ENCODE peak calls at places on chromosomes 3 and 15, in five cellular contexts. U, E, I, T and D are unnamed samples. For H3K36me3, the result is how much of the 10 kb centered on the place peaks cover.

GRCh38 chr3:113405180-113405579 is 36.1 kb downstream of the CFAP44 start:
- DNase-seq in U (no peak), E (no peak), I (no peak), T (no peak), D (no peak)

GRCh38 chr15:40618023-40618422 is 24.0 kb downstream of the KNL1 start:
- DNase-seq in U (no peak), E (no peak), I (no peak), T (no peak), D (no peak)

GRCh38 chr3:124698030-124698770 is 32.1 kb upstream of the UMPS start:
- DNase-seq in U (no peak), E (no peak), I (no peak), T (no peak), D (no peak)

GRCh38 chr3:177290633-177291032 is 93.4 kb upstream of the TBL1XR1 start:
- DNase-seq in U (no peak), E (no peak), I (no peak), T (no peak), D (no peak)

GRCh38 chr3:150094150-150094932 is 123.6 kb upstream of the PFN2 start:
- DNase-seq in U (no peak), E (no peak), I (no peak), T (no peak), D (no peak)

GRCh38 chr3:102715030-102715697 is 280.3 kb downstream of the ZPLD1 start:
- DNase-seq in U (no peak), E (no peak), I (no peak), T (no peak), D (peak)

GRCh38 chr3:182258538-182259177 is 534.6 kb upstream of the ATP11B start:
- DNase-seq in U (no peak), E (no peak), I (no peak), T (no peak), D (no peak)

GRCh38 chr3:27166888-27167287 is 202.3 kb downstream of the NEK10 start:
- DNase-seq in U (no peak), E (no peak), I (no peak), T (no peak), D (no peak)

GRCh38 chr3:136899622-136900158 is 37.7 kb downstream of the NCK1 start:
- DNase-seq in U (no peak), E (no peak), I (no peak), T (no peak), D (no peak)

GRCh38 chr3:112333002-112333385 is at the start of gene CD200:
- DNase-seq in U (peak), E (peak), I (peak), T (peak), D (peak)

GRCh38 chr3:100521439-100521845 is 29.0 kb downstream of the TMEM45A start:
- DNase-seq in U (no peak), E (no peak), I (no peak), T (no peak), D (peak)

GRCh38 chr3:102059145-102059943 is 210.0 kb downstream of the NFKBIZ start:
- DNase-seq in U (no peak), E (no peak), I (no peak), T (no peak), D (peak)

GRCh38 chr3:135014575-135014974 is 219.5 kb downstream of the EPHB1 start:
- DNase-seq in U (no peak), E (no peak), I (no peak), T (no peak), D (no peak)

GRCh38 chr15:53976844-53977392 is 1.3 kb upstream of the UNC13C start:
- DNase-seq in U (peak), E (no peak), I (peak), T (no peak), D (no peak)

GRCh38 chr3:50008931-50009330 is 69.0 kb downstream of the RBM6 start:
- DNase-seq in U (no peak), E (no peak), I (no peak), T (no peak), D (no peak)

GRCh38 chr3:45545476-45545875 is 49.1 kb upstream of the LIMD1 start:
- DNase-seq in U (no peak), E (no peak), I (no peak), T (peak), D (no peak)

GRCh38 chr3:78812166-78812565 is 955.6 kb downstream of the ROBO1 start:
- DNase-seq in U (no peak), E (no peak), I (no peak), T (no peak), D (no peak)

GRCh38 chr3:149765762-149766334 is 13.6 kb upstream of the COMMD2 start:
- DNase-seq in U (no peak), E (no peak), I (no peak), T (no peak), D (no peak)

GRCh38 chr15:69535101-69535638 is 82.6 kb downstream of the RPLP1 start:
- DNase-seq in U (no peak), E (no peak), I (no peak), T (no peak), D (no peak)

GRCh38 chr3:17850448-17850847 is 108.0 kb upstream of the TBC1D5 start:
- DNase-seq in U (no peak), E (no peak), I (no peak), T (no peak), D (no peak)

GRCh38 chr3:23161896-23162570 is 41.1 kb upstream of the UBE2E2 start:
- DNase-seq in U (no peak), E (no peak), I (no peak), T (no peak), D (peak)

GRCh38 chr3:159128628-159129027 is 326.8 kb downstream of the MFSD1 start:
- DNase-seq in U (no peak), E (no peak), I (no peak), T (no peak), D (no peak)

GRCh38 chr3:192879346-192880031 is 38.2 kb downstream of the MB21D2 start:
- DNase-seq in U (no peak), E (no peak), I (no peak), T (no peak), D (no peak)

GRCh38 chr3:108705045-108705444 is 52.2 kb downstream of the RETNLB start:
- DNase-seq in U (no peak), E (no peak), I (no peak), T (no peak), D (no peak)

GRCh38 chr3:119302697-119303630 is 8.8 kb downstream of the ARHGAP31 start:
- DNase-seq in U (no peak), E (no peak), I (no peak), T (no peak), D (no peak)

DNA sequence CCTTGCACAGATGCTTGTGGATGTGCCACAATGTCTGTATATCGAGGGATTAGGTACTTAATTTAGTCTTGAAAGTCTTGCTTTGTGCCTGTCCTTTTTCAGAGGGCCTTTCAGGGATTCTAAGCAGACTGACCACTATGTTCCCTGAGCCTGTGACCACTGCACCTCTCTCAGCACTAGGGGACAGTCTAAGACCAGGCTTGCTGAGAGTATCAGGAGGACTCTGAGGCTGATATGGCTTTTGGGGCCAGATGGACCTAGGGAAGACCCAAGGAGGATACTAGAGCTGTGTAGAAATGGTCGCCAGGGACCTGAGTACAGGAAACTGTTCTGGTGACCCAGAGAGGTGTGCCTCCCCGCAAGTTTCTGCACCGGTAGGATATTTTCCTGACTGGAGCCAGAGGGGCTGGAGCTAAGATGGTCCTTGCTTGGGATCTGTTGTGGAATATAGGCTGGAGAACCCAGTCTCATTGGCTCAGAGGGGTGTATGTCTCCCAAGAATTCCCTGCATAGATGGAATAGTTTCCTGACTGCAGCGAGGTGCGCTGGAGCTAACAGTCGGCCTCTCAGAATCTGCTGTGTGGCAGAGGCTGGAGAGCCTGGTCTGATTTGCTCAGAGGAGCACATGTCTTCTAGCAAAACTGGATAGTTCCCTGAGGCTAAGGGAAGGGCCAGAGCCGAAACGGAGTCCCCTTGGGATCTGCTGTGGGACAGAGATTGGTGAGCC is 213.2 kb upstream of the DCBLD2 start:
- DNase-seq in U (peak), E (no peak), I (no peak), T (no peak), D (no peak)
- TF ChIP-seq CTCF in U (peak), E (no peak), I (no peak), T (peak), D (peak)

DNA sequence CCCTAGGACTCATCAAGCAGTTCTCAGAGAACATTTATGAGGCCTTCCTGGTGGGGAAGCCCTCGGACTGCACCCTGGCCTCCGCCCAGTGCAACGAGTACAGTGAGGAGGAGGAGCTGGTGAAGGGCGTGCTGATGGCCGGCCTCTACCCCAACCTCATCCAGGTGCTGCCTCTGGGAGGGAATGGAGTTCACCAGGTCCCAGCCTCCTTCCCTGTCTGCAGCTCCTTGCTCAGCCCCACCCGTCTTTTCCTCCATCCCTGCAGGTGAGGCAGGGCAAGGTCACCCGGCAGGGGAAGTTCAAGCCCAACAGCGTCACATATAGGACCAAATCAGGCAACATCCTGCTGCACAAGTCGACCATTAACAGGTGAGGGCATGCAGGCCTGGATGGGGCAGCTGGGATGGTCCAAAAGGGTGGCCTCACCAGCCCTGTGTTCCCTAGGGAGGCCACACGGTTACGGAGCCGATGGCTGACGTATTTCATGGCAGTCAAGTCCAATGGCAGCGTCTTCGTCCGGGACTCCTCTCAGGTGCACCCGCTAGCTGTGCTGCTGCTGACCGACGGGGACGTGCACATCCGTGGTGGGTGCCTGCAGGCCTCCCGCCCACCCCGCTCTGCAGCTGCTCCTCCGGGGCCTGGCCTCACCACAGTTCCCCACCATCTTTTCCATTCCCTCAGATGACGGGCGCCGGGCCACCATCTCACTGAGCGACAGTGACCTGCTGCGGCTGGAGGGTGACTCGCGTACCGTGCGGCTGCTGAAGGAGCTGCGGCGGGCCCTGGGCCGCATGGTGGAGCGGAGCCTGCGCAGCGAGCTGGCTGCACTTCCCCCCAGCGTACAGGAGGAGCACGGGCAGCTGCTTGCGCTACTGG is 46.5 kb downstream of the DHX30 start:
- DNase-seq in U (no peak), E (no peak), I (no peak), T (no peak), D (no peak)
- H3K36me3 ChIP-seq in U (half or more), E (under half), I (under half), T (under half), D (half or more)

GRCh38 chr15:78540135-78540954 is at the start of gene PSMA4:
- DNase-seq in U (peak), E (peak), I (peak), T (peak), D (peak)
- TF ChIP-seq CTCF in U (no peak), E (no peak), I (no peak), T (no peak), D (peak)

GRCh38 chr15:34233614-34234013 is 8.8 kb downstream of the EMC4 start:
- DNase-seq in U (no peak), E (no peak), I (no peak), T (no peak), D (no peak)
- H3K36me3 ChIP-seq in U (under half), E (under half), I (under half), T (under half), D (under half)

GRCh38 chr3:10950476-10951294 is 41.9 kb upstream of the SLC6A1 start:
- DNase-seq in U (no peak), E (no peak), I (no peak), T (no peak), D (no peak)
- TF ChIP-seq CTCF in U (peak), E (no peak), I (no peak), T (peak), D (peak)